ENCODE peak calls at places on chromosomes 16 and 17, in seven cellular contexts. H is fibroblast of lung, C is retinal pigment epithelial cell, J is uterus, Z is nephron progenitor cell, Q is sigmoid colon, F is heart right ventricle. W is an unnamed sample.

GRCh38 chr17:38912221-38912813 is 13.1 kb upstream of the LASP1NB start:
- DNase-seq in H (no peak), C (no peak), J (peak), Z (no peak), Q (peak), F (peak), W (no peak)

GRCh38 chr16:86565644-86566511 is 751 bp upstream of the FOXC2 start:
- DNase-seq in H (peak), C (no peak), J (no peak), Z (peak), Q (no peak), F (no peak), W (no peak)

GRCh38 chr17:44198721-44199552 is 747 bp downstream of the ATXN7L3 start:
- DNase-seq in H (peak), C (no peak), J (peak), Z (peak), Q (peak), F (peak), W (peak)

GRCh38 chr17:32496348-32497078 is 9.7 kb downstream of the CDK5R1 start:
- DNase-seq in H (peak), C (no peak), J (no peak), Z (no peak), Q (peak), F (no peak), W (no peak)

GRCh38 chr16:5820472-5820871 is 722.9 kb upstream of the EEF2KMT start:
- DNase-seq in H (peak), C (no peak), J (no peak), Z (no peak), Q (no peak), F (no peak), W (no peak)

GRCh38 chr16:1315081-1316032 is 5.9 kb downstream of the UBE2I start:
- DNase-seq in H (no peak), C (no peak), J (no peak), Z (no peak), Q (no peak), F (no peak), W (no peak)

GRCh38 chr17:17151541-17151940 is 54.6 kb downstream of the PLD6 start:
- DNase-seq in H (peak), C (no peak), J (no peak), Z (no peak), Q (no peak), F (no peak), W (no peak)

GRCh38 chr16:19959736-19960135 is 75.1 kb upstream of the GPRC5B start:
- DNase-seq in H (no peak), C (no peak), J (no peak), Z (no peak), Q (no peak), F (no peak), W (no peak)

GRCh38 chr16:17291289-17291688 is 179.5 kb downstream of the XYLT1 start:
- DNase-seq in H (no peak), C (no peak), J (no peak), Z (no peak), Q (no peak), F (no peak), W (no peak)

GRCh38 chr17:45432405-45433113 is at the start of gene ARHGAP27:
- DNase-seq in H (peak), C (no peak), J (no peak), Z (peak), Q (peak), F (peak), W (peak)

GRCh38 chr17:8162232-8162996 is at the start of gene VAMP2:
- DNase-seq in H (peak), C (no peak), J (peak), Z (peak), Q (peak), F (peak), W (peak)

GRCh38 chr17:27600471-27600870 is 30.5 kb upstream of the LGALS9 start:
- DNase-seq in H (peak), C (no peak), J (no peak), Z (no peak), Q (no peak), F (no peak), W (no peak)

DNA sequence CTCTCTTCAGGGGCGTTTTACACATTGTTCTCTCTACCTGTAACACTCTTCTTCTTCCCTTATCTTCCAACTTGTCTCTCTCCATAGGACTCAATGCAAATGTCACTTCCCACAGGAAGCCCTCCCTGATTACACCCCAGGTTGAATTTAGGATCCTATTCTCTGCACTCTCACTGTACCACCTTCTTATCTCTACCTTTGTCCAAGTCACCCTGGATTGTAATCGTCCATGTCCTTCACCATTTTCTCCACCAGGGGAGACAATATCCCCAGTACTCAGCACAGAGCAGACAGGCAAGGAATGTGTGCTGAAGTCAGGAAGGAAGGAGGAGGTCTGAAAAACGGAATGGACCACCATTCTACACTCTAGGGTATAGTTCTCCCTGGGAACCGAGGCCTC is 14.1 kb downstream of the C16orf82 start:
- DNase-seq in H (no peak), C (no peak), J (no peak), Z (no peak), Q (no peak), F (no peak), W (peak)
- TF ChIP-seq CTCF in H (peak), C (no peak), J (no peak), Z (peak), Q (no peak), F (no peak), W (peak)

GRCh38 chr16:72786606-72787005 is 261.3 kb downstream of the ZFHX3 start:
- DNase-seq in H (no peak), C (no peak), J (no peak), Z (no peak), Q (no peak), F (no peak), W (no peak)

GRCh38 chr16:72787130-72787518 is 260.8 kb downstream of the ZFHX3 start:
- DNase-seq in H (no peak), C (no peak), J (no peak), Z (no peak), Q (no peak), F (no peak), W (no peak)

GRCh38 chr16:72788269-72788809 is 259.6 kb downstream of the ZFHX3 start:
- DNase-seq in H (no peak), C (no peak), J (no peak), Z (no peak), Q (no peak), F (no peak), W (no peak)

GRCh38 chr16:72789465-72789864 is 258.5 kb downstream of the ZFHX3 start:
- DNase-seq in H (no peak), C (no peak), J (no peak), Z (no peak), Q (no peak), F (no peak), W (no peak)

GRCh38 chr16:72787519-72788268 is 260.2 kb downstream of the ZFHX3 start:
- DNase-seq in H (peak), C (peak), J (peak), Z (peak), Q (peak), F (peak), W (peak)
- TF ChIP-seq CTCF in H (no peak), C (no peak), J (no peak), Z (no peak), Q (no peak), F (no peak), W (no peak)

GRCh38 chr17:71764507-71764906 is 356.3 kb upstream of the SOX9 start:
- DNase-seq in H (peak), C (no peak), J (no peak), Z (peak), Q (no peak), F (peak), W (peak)
- TF ChIP-seq CTCF in H (peak), C (peak), J (no peak), Z (peak), Q (no peak), F (peak), W (peak)

GRCh38 chr16:69350536-69351133 is 951 bp downstream of the TMED6 start:
- DNase-seq in H (no peak), C (no peak), J (no peak), Z (no peak), Q (no peak), F (no peak), W (no peak)

GRCh38 chr16:69349508-69349907 is 2.1 kb downstream of the TMED6 start:
- DNase-seq in H (no peak), C (no peak), J (no peak), Z (no peak), Q (no peak), F (no peak), W (no peak)

GRCh38 chr16:69348222-69348621 is 3.4 kb downstream of the TMED6 start:
- DNase-seq in H (no peak), C (no peak), J (no peak), Z (no peak), Q (no peak), F (no peak), W (no peak)

GRCh38 chr16:69346683-69347082 is 4.9 kb downstream of the TMED6 start:
- DNase-seq in H (no peak), C (no peak), J (no peak), Z (no peak), Q (no peak), F (no peak), W (no peak)

GRCh38 chr16:69351309-69352027 is at the start of gene TMED6:
- DNase-seq in H (no peak), C (no peak), J (no peak), Z (no peak), Q (no peak), F (no peak), W (peak)
- TF ChIP-seq CTCF in H (no peak), C (no peak), J (no peak), Z (no peak), Q (no peak), F (no peak), W (no peak)

W was measured in Calu3.